ENCODE peak calls at places on chromosomes 5 and 9, in ten cellular contexts. Z, P, D, J, R, Y, T, I, C and H are unnamed samples.

GRCh38 chr5:138177936-138178515 is 404 bp downstream of the BRD8 start:
- DNase-seq in Z (no peak), P (no peak), D (peak), J (peak), R (peak), Y (peak), T (peak), I (peak), C (peak), H (no peak)

GRCh38 chr5:108366500-108366899 is 15.4 kb downstream of the FBXL17 start:
- DNase-seq in Z (no peak), P (no peak), D (no peak), J (no peak), R (no peak), Y (no peak), T (no peak), I (no peak), C (no peak), H (no peak)

GRCh38 chr5:126732716-126733115 is 44.2 kb upstream of the LMNB1 start:
- DNase-seq in Z (no peak), P (no peak), D (no peak), J (no peak), R (no peak), Y (no peak), T (no peak), I (no peak), C (no peak), H (no peak)

GRCh38 chr9:89770779-89771178 is 166.0 kb downstream of the GADD45G start:
- DNase-seq in Z (no peak), P (no peak), D (no peak), J (no peak), R (no peak), Y (no peak), T (no peak), I (no peak), C (no peak), H (no peak)

GRCh38 chr9:110444911-110445310 is 107.2 kb upstream of the TXNDC8 start:
- DNase-seq in Z (no peak), P (no peak), D (peak), J (no peak), R (no peak), Y (no peak), T (no peak), I (peak), C (peak), H (no peak)

GRCh38 chr5:68924490-68925145 is 169.2 kb upstream of the SLC30A5 start:
- DNase-seq in Z (no peak), P (peak), D (peak), J (no peak), R (no peak), Y (no peak), T (no peak), I (peak), C (peak), H (peak)

GRCh38 chr5:139104577-139105271 is 93.4 kb downstream of the SIL1 start:
- DNase-seq in Z (peak), P (peak), D (peak), J (no peak), R (peak), Y (no peak), T (no peak), I (peak), C (peak), H (peak)

GRCh38 chr5:96483878-96484277 is 50.8 kb upstream of the PCSK1 start:
- DNase-seq in Z (no peak), P (no peak), D (peak), J (no peak), R (no peak), Y (no peak), T (peak), I (peak), C (peak), H (no peak)

GRCh38 chr5:137667341-137667740 is 68.5 kb downstream of the KLHL3 start:
- DNase-seq in Z (no peak), P (no peak), D (no peak), J (no peak), R (no peak), Y (no peak), T (no peak), I (no peak), C (no peak), H (no peak)

GRCh38 chr5:33049845-33050244 is 338.7 kb downstream of the NPR3 start:
- DNase-seq in Z (no peak), P (peak), D (peak), J (no peak), R (no peak), Y (no peak), T (no peak), I (peak), C (peak), H (no peak)

GRCh38 chr9:123453058-123453667 is 97.2 kb downstream of the CRB2 start:
- DNase-seq in Z (no peak), P (no peak), D (no peak), J (no peak), R (no peak), Y (no peak), T (no peak), I (no peak), C (no peak), H (no peak)

GRCh38 chr9:109317979-109318671 is 2.7 kb downstream of the EPB41L4B start:
- DNase-seq in Z (no peak), P (no peak), D (no peak), J (no peak), R (no peak), Y (no peak), T (no peak), I (no peak), C (no peak), H (no peak)

GRCh38 chr9:89496645-89497044 is 1.3 kb downstream of the SEMA4D start:
- DNase-seq in Z (no peak), P (no peak), D (no peak), J (peak), R (no peak), Y (no peak), T (no peak), I (no peak), C (no peak), H (no peak)

DNA sequence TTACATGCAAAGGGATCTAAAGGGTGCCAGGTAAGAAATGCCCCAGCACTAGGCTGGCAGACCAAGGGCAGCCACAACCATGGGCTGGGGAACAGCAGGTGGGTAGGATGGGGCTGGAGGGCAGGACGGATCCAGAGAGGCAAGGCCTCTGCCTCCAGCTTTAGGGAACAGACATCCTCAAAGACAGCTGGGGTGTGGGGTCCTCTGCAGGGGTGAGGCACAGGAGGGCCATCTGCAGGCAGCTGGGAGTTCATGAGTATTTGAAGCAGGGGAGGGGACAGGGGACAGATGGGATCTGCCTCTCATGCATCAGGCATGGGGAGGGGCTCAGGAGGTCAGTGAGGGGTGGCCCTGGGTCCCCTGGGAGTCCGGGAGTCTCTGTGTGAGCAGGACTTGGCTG is 3.9 kb downstream of the SUSD3 start:
- DNase-seq in Z (no peak), P (no peak), D (no peak), J (no peak), R (no peak), Y (no peak), T (peak), I (no peak), C (no peak), H (no peak)
- TF ChIP-seq CTCF in Z (no peak), P (no peak), D (no peak), J (no peak), R (no peak), Y (no peak), T (no peak), I (no peak), C (no peak), H (no peak)

GRCh38 chr5:61010759-61011460 is 65.9 kb downstream of the NDUFAF2 start:
- DNase-seq in Z (no peak), P (no peak), D (no peak), J (no peak), R (no peak), Y (no peak), T (no peak), I (peak), C (peak), H (no peak)
- TF ChIP-seq CTCF in Z (no peak), P (peak), D (peak), J (no peak), R (no peak), Y (no peak), T (no peak), I (peak), C (peak), H (no peak)

GRCh38 chr9:86098793-86099694 is at the start of gene GOLM1:
- DNase-seq in Z (peak), P (no peak), D (peak), J (no peak), R (peak), Y (peak), T (peak), I (peak), C (peak), H (no peak)

GRCh38 chr9:86102626-86103025 is 3.3 kb upstream of the GOLM1 start:
- DNase-seq in Z (no peak), P (no peak), D (no peak), J (no peak), R (no peak), Y (no peak), T (no peak), I (no peak), C (no peak), H (no peak)

GRCh38 chr9:86097510-86098224 is 1.7 kb downstream of the GOLM1 start:
- DNase-seq in Z (no peak), P (no peak), D (no peak), J (no peak), R (peak), Y (no peak), T (no peak), I (no peak), C (no peak), H (no peak)

GRCh38 chr9:86096382-86096781 is 3.0 kb downstream of the GOLM1 start:
- DNase-seq in Z (no peak), P (no peak), D (peak), J (no peak), R (no peak), Y (no peak), T (peak), I (peak), C (peak), H (no peak)

GRCh38 chr9:86099695-86100364 is 472 bp upstream of the GOLM1 start:
- DNase-seq in Z (peak), P (no peak), D (peak), J (no peak), R (peak), Y (peak), T (peak), I (peak), C (peak), H (no peak)
- TF ChIP-seq CTCF in Z (no peak), P (no peak), D (peak), J (no peak), R (no peak), Y (no peak), T (no peak), I (no peak), C (no peak), H (no peak)

DNA sequence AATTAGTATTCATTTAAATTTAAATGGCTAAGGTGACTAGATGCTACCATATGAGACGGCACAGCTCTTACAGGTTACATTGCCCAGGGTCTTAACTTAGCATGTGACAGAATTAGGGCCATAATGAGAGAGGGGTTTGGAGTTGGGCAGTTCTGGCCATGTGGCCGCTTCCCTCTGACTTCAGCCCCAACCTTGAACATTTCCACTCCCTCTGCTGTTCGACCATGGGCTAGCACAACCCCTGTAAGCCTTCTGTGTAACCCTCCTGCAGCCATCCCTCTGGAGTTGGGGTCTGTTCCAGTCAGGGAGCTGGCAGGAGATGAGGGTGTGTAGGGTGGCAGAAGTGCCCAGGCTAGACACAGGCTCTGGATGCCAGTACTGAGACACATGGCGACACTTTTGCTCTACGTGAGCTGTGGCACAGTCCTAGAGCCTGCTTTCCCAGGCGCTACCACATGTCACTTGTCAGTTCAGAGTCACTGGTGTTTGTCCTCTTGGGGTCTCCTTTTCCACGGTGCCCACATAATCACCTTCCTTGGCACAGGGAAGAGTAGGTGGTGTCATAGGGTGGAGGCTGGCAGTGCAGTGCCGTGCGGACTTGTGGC is 128.7 kb upstream of the PITX1 start:
- DNase-seq in Z (no peak), P (no peak), D (no peak), J (no peak), R (no peak), Y (no peak), T (no peak), I (no peak), C (no peak), H (no peak)
- TF ChIP-seq CTCF in Z (no peak), P (peak), D (peak), J (no peak), R (peak), Y (no peak), T (no peak), I (peak), C (no peak), H (no peak)

DNA sequence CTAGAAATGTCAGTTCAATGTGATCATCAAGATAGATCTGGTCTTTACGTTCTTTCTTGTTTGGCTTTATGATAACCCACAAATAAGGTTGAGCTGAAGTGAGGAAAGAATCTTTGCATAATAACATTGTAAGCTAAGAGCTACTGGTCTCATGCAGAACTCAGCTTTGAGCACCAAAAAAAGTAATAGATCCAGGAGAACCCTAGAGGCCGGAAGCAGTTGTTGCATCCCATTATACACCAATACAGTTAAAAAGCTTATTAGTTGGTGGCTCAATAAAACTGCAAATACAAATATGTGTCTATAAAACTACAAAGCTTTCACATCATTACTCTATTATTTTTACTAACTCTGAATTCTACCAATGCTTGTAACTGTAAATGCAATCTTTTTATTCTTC is 85.5 kb upstream of the NUDT12 start:
- DNase-seq in Z (no peak), P (no peak), D (no peak), J (no peak), R (no peak), Y (no peak), T (no peak), I (no peak), C (no peak), H (no peak)
- TF ChIP-seq CTCF in Z (no peak), P (no peak), D (no peak), J (no peak), R (no peak), Y (no peak), T (peak), I (peak), C (peak), H (no peak)

DNA sequence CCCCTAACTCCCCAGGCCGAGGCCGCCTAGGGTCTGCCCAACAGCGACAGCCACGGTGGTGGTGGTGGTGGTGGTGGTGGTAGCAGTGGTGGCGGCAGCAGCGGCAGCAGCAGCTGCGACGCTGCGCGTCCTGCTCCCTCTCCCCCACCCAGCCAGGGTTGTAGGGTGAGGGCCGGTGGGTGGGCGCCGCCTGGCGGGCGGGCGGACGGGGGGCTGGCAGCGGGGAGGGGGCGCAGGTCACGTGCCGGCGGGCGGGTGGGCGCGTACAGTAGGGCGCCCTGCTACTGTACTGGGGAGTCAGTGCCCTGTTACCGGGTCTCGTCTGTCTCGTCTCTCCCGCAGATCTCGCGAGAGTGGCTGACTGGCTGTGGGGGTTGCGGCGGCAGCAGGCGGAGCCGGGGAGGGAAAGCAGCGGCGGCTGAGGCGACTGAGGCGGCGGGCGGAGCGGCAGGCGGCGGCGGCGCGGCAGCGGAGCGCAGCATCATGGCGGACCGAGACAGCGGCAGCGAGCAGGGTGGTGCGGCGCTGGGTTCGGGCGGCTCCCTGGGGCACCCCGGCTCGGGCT is at the start of gene PURA:
- DNase-seq in Z (peak), P (no peak), D (peak), J (peak), R (peak), Y (peak), T (peak), I (peak), C (peak), H (peak)
- TF ChIP-seq CTCF in Z (peak), P (no peak), D (no peak), J (peak), R (no peak), Y (peak), T (peak), I (peak), C (no peak), H (no peak)

DNA sequence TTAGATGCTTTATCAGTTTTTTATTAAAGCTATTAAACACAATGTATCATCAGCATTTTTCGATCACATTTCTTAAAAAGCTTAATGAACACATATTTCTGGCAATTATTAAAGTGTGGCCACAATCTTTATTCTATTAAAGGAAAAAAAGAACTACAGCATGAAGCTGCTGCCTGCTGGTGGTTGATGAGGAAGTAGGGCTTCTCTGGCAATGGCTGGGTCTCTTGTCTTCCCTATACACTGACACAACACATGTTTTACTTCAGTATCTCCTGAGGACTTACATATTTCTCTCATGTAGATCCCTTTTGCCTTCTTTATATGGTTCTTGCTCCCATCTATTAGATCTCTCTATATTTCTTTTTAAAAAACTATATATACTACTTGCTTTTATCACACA is 590.7 kb downstream of the RAB3C start:
- DNase-seq in Z (no peak), P (no peak), D (no peak), J (no peak), R (no peak), Y (no peak), T (no peak), I (no peak), C (peak), H (no peak)
- TF ChIP-seq CTCF in Z (no peak), P (peak), D (peak), J (no peak), R (no peak), Y (no peak), T (no peak), I (no peak), C (peak), H (no peak)